ENCODE peak calls at places on chromosome 17, in eight cellular contexts. P, W, R, V, Z, O, J and Q are unnamed samples.

GRCh38 chr17:6546069-6546718 is 10.2 kb downstream of the PITPNM3 start:
- DNase-seq in R (no peak), J (no peak), W (no peak), V (peak), O (no peak), P (no peak), Z (no peak), Q (no peak)

GRCh38 chr17:70906808-70907207 is 737.5 kb downstream of the KCNJ2 start:
- DNase-seq in P (no peak), Z (no peak), O (no peak), V (no peak), J (no peak), W (no peak), R (no peak), Q (no peak)

GRCh38 chr17:21551081-21551881 is 141.0 kb upstream of the KCNJ18 start:
- DNase-seq in O (peak), Z (peak), W (peak), V (peak), J (peak), R (peak), P (peak), Q (peak)

GRCh38 chr17:49101054-49101534 is 31.5 kb upstream of the B4GALNT2 start:
- DNase-seq in W (peak), J (peak), R (no peak), O (no peak), V (no peak), Z (no peak), P (no peak), Q (no peak)

GRCh38 chr17:56756536-56756935 is 77.2 kb downstream of the C17orf67 start:
- DNase-seq in Z (no peak), R (no peak), V (no peak), W (no peak), J (no peak), O (no peak), P (no peak), Q (peak)

GRCh38 chr17:12958786-12959185 is 59.0 kb downstream of the ELAC2 start:
- DNase-seq in V (no peak), O (no peak), J (no peak), R (no peak), P (no peak), Z (no peak), W (no peak), Q (no peak)

GRCh38 chr17:40139566-40140058 is 725 bp upstream of the CASC3 start:
- DNase-seq in W (no peak), R (no peak), P (peak), V (no peak), Z (no peak), O (no peak), J (no peak), Q (no peak)

GRCh38 chr17:68053237-68054030 is 17.9 kb downstream of the KPNA2 start:
- DNase-seq in W (peak), O (peak), Z (no peak), P (no peak), J (no peak), R (no peak), V (no peak), Q (peak)

GRCh38 chr17:38980455-38981217 is 13.4 kb upstream of the FBXO47 start:
- DNase-seq in R (no peak), W (no peak), V (no peak), J (no peak), O (no peak), Z (no peak), P (no peak), Q (no peak)

GRCh38 chr17:19365833-19366636 is 3.5 kb upstream of the B9D1 start:
- DNase-seq in P (no peak), O (no peak), Z (no peak), V (no peak), R (no peak), W (no peak), J (no peak), Q (no peak)

GRCh38 chr17:4142107-4142900 is 526 bp downstream of the ZZEF1 start:
- DNase-seq in P (peak), V (no peak), Z (peak), W (peak), J (peak), O (peak), R (no peak), Q (no peak)

GRCh38 chr17:62792122-62792800 is 15.9 kb downstream of the MARCHF10 start:
- DNase-seq in O (no peak), J (no peak), P (no peak), R (no peak), V (no peak), Z (no peak), W (no peak), Q (peak)

GRCh38 chr17:35747540-35748017 is 5.5 kb downstream of the GAS2L2 start:
- DNase-seq in O (peak), W (peak), V (peak), P (peak), J (peak), Z (peak), R (peak), Q (peak)

GRCh38 chr17:80455328-80455710 is 21.1 kb downstream of the NPTX1 start:
- DNase-seq in O (no peak), V (no peak), Z (peak), W (no peak), P (peak), R (no peak), J (peak), Q (no peak)

GRCh38 chr17:66347661-66348604 is 45.5 kb downstream of the PRKCA start:
- DNase-seq in R (no peak), V (peak), Z (no peak), O (no peak), P (no peak), J (no peak), W (no peak), Q (peak)

GRCh38 chr17:68433911-68434503 is 23.3 kb downstream of the WIPI1 start:
- DNase-seq in W (peak), V (no peak), P (no peak), O (no peak), J (no peak), Z (no peak), R (no peak), Q (no peak)

GRCh38 chr17:45868276-45868675 is 23.6 kb downstream of the SPPL2C start:
- DNase-seq in Z (no peak), V (no peak), W (no peak), R (no peak), O (no peak), P (no peak), J (no peak), Q (no peak)

GRCh38 chr17:82105882-82106696 is 8.1 kb upstream of the FASN start:
- DNase-seq in R (peak), Z (peak), P (peak), O (peak), J (peak), V (no peak), W (peak), Q (no peak)

GRCh38 chr17:7972131-7972785 is 30.2 kb upstream of the GUCY2D start:
- DNase-seq in R (no peak), P (no peak), V (no peak), O (no peak), Z (no peak), W (no peak), J (no peak), Q (no peak)

GRCh38 chr17:49337900-49338299 is 24.1 kb downstream of the ZNF652 start:
- DNase-seq in Z (no peak), R (no peak), P (no peak), O (no peak), J (no peak), W (no peak), V (no peak), Q (no peak)

GRCh38 chr17:72233981-72234380 is 113.2 kb downstream of the SOX9 start:
- DNase-seq in R (no peak), Z (no peak), P (no peak), J (no peak), V (no peak), O (no peak), W (no peak), Q (no peak)

GRCh38 chr17:81551458-81552243 is 502 bp downstream of the FAAP100 start:
- DNase-seq in Z (no peak), W (no peak), P (peak), V (no peak), J (peak), R (no peak), O (peak), Q (no peak)

GRCh38 chr17:39751016-39751543 is 13.3 kb downstream of the GRB7 start:
- DNase-seq in Z (no peak), W (no peak), V (no peak), O (no peak), R (no peak), J (no peak), P (no peak), Q (no peak)

GRCh38 chr17:77036841-77037381 is 103.9 kb upstream of the SEC14L1 start:
- DNase-seq in W (no peak), P (no peak), J (no peak), Z (no peak), V (no peak), O (no peak), R (no peak), Q (no peak)

GRCh38 chr17:68437979-68438877 is 19.1 kb downstream of the WIPI1 start:
- DNase-seq in Z (no peak), O (peak), V (no peak), W (no peak), P (no peak), J (no peak), R (no peak), Q (no peak)

GRCh38 chr17:29771561-29771960 is 148.8 kb upstream of the CORO6 start:
- DNase-seq in R (no peak), J (no peak), V (no peak), W (no peak), O (no peak), Z (no peak), P (no peak), Q (no peak)

GRCh38 chr17:7313028-7313889 is 1.9 kb downstream of the GPS2 start:
- DNase-seq in R (no peak), J (no peak), W (no peak), P (no peak), Z (no peak), V (no peak), O (no peak), Q (no peak)

GRCh38 chr17:80365983-80366382 is 49.0 kb upstream of the ENDOV start:
- DNase-seq in R (no peak), Z (no peak), J (no peak), V (no peak), O (no peak), P (no peak), W (no peak), Q (no peak)

GRCh38 chr17:30274887-30275286 is 16.9 kb downstream of the BLMH start:
- DNase-seq in R (no peak), Z (no peak), P (no peak), O (no peak), W (no peak), V (no peak), J (no peak), Q (no peak)

GRCh38 chr17:50620848-50621247 is 13.8 kb upstream of the ABCC3 start:
- DNase-seq in V (no peak), Z (peak), O (no peak), W (no peak), J (no peak), R (no peak), P (no peak), Q (no peak)